ENCODE peak calls at places on chromosomes 1 and 21, in five cellular contexts. W is H7; K is CD8-positive, alpha-beta memory T cell; M is PC-3; S is epithelial cell of esophagus. L is an unnamed sample.

GRCh38 chr1:242140871-242141270 is 142.0 kb upstream of the MAP1LC3C start:
- DNase-seq in M (no peak), K (no peak), S (no peak), W (no peak), L (no peak)

GRCh38 chr1:44251989-44252625 is 38.8 kb downstream of the DMAP1 start:
- DNase-seq in W (no peak), S (no peak), M (no peak), K (no peak), L (no peak)

GRCh38 chr1:40939320-40940059 is 40.0 kb upstream of the CTPS1 start:
- DNase-seq in W (no peak), M (no peak), S (no peak), K (no peak), L (peak)

GRCh38 chr21:40029888-40030287 is 162.7 kb downstream of the PCP4 start:
- DNase-seq in S (no peak), M (no peak), W (no peak), K (no peak), L (no peak)

GRCh38 chr1:178802873-178803272 is 68.0 kb downstream of the ANGPTL1 start:
- DNase-seq in M (no peak), K (no peak), W (no peak), S (no peak), L (no peak)

GRCh38 chr1:65065535-65066378 is 82.2 kb upstream of the AK4 start:
- DNase-seq in S (no peak), W (peak), M (no peak), K (no peak), L (no peak)

GRCh38 chr1:1959840-1960479 is 40.9 kb upstream of the TMEM52 start:
- DNase-seq in W (peak), M (peak), S (peak), K (peak), L (peak)

GRCh38 chr1:58971629-58972140 is 187.8 kb upstream of the JUN start:
- DNase-seq in W (no peak), K (no peak), M (no peak), S (peak), L (peak)

GRCh38 chr1:12245116-12245515 is 15.3 kb downstream of the VPS13D start:
- DNase-seq in S (no peak), M (peak), K (no peak), W (no peak), L (peak)

GRCh38 chr1:87940410-87940809 is 611.7 kb downstream of the LMO4 start:
- DNase-seq in W (no peak), S (peak), M (no peak), K (no peak), L (no peak)

GRCh38 chr21:37700641-37701202 is 215.5 kb downstream of the KCNJ6 start:
- DNase-seq in K (no peak), M (peak), W (peak), S (peak), L (peak)

GRCh38 chr1:220067246-220068204 is 21.2 kb upstream of the EPRS1 start:
- DNase-seq in K (no peak), S (peak), M (peak), W (no peak), L (peak)

GRCh38 chr1:178536844-178537371 is 24.0 kb downstream of the TEX35 start:
- DNase-seq in W (no peak), M (peak), S (peak), K (no peak), L (peak)

GRCh38 chr1:84750110-84750509 is 59.8 kb upstream of the SSX2IP start:
- DNase-seq in S (peak), K (no peak), M (peak), W (no peak), L (no peak)

DNA sequence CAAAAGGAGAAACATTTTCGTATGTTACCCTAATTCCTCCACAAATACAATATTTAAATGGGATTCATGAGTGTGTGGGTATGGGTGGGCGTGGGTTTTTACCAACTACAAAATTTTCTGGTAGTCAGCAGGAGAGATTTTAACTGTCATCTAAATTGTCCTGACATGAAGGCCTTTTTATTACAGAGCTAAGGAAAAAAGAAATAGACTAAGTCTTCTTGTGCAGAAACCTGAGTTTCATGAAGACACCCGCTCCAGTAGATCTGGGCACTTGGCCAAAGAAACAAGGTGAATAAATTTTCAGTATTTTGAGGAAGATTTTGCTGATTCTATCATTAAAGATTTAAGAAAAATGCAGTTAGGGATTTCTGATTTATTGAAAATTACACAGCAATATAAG is 772 bp downstream of the RGS18 start:
- DNase-seq in S (no peak), W (no peak), K (no peak), M (no peak), L (no peak)
- H3K4me3 ChIP-seq in S (no peak), W (no peak), K (no peak), M (no peak), L (no peak)

DNA sequence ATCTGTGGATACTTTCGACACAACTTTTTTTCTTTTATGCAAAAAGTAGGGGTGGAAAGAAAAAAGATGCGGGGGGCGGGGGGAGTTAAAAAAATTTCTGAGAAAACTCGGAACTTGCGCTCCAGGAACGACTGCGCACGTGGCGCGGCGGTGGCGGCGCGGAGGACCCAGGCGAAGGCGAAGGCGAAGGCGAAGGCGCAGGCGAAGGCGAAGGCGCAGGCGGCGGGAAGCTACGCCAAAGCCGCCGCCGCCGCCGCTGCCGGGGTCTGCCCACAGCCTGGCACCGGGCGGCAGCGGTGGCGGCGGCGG is 208 bp upstream of the BARHL2 start:
- DNase-seq in M (no peak), W (no peak), K (no peak), S (no peak), L (no peak)
- H3K4me3 ChIP-seq in M (no peak), W (peak), K (no peak), S (no peak), L (no peak)

DNA sequence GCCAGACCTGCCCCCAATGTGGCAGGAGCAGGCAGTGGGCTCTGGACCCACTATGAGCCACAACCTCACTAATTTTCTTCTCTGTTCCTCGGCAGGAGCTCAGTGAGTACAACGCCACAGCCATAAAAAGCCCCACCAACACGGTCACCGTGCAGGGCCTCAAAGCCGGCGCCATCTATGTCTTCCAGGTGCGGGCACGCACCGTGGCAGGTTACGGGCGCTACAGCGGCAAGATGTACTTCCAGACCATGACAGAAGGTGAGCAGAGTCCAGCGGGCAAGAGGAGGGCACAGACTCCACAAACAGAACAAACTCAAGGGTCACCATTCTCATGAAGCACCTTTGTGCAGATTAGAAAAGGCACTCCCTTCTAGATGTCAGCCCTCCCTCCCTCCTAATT is 79.9 kb downstream of the LACTBL1 start:
- DNase-seq in M (no peak), K (no peak), W (no peak), S (no peak), L (no peak)
- H3K4me3 ChIP-seq in M (no peak), K (no peak), W (no peak), S (no peak), L (no peak)

GRCh38 chr1:36305915-36306209 is 306 bp upstream of the SH3D21 start:
- DNase-seq in M (no peak), S (peak), W (no peak), K (no peak), L (no peak)

GRCh38 chr1:36306902-36307456 is 811 bp downstream of the SH3D21 start:
- DNase-seq in K (peak), M (peak), S (peak), W (peak), L (peak)

GRCh38 chr1:36309397-36309796 is 3.2 kb downstream of the SH3D21 start:
- DNase-seq in W (no peak), K (no peak), S (no peak), M (no peak), L (no peak)

GRCh38 chr1:36306210-36306901 is at the start of gene SH3D21:
- DNase-seq in W (peak), K (peak), M (peak), S (peak), L (no peak)

GRCh38 chr1:36307601-36308330 is 1.6 kb downstream of the SH3D21 start:
- DNase-seq in S (no peak), W (peak), K (no peak), M (no peak), L (no peak)
- H3K4me3 ChIP-seq in S (peak), W (peak), K (no peak), M (peak), L (peak)

DNA sequence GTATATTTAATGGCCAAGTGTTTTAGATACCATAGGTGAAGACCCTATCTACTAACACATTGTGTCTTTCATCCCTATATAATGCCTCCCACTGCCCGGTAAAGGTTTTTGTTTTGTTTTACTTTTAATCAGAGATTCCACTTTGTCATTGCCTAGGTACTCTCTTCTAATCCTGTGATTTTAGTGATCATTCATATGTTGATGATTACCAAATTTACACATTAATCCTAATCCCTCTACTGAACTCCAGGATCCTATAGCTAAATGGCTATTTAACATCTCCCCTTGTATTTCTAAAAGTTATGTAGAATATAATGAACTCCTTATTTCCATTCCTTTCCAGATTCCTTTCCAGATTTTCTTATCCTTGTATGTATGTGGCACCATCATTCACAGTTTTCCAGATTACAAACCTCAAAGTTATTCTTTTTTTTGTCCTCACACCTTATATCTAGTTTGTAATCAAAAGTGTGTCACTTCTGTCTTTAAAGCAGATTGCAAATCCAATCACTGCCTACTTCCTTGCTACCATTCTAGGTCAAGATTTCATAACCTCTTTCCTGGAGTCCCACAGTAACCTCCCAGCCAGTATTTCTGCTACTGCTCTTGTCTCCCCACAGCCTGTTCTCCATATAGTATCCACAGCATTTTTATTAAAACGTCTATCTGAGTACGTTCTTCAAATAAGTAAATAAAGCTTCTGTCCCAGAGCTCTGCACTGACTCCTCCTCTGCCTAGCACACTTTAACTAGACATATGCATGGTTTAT is 157.9 kb downstream of the KCNT2 start:
- DNase-seq in M (no peak), K (no peak), S (peak), W (no peak), L (no peak)
- H3K4me3 ChIP-seq in M (no peak), K (no peak), S (no peak), W (no peak), L (no peak)

GRCh38 chr1:204075890-204076837 is 3.2 kb downstream of the SOX13 start:
- DNase-seq in S (no peak), M (no peak), W (peak), K (no peak), L (no peak)

GRCh38 chr1:204074274-204075115 is 1.6 kb downstream of the SOX13 start:
- DNase-seq in M (peak), K (no peak), W (peak), S (peak), L (peak)

GRCh38 chr1:204075116-204075636 is 2.3 kb downstream of the SOX13 start:
- DNase-seq in K (no peak), W (peak), M (peak), S (peak), L (peak)

GRCh38 chr1:204072951-204073836 is at the start of gene SOX13:
- DNase-seq in K (no peak), S (peak), W (peak), M (peak), L (peak)

DNA sequence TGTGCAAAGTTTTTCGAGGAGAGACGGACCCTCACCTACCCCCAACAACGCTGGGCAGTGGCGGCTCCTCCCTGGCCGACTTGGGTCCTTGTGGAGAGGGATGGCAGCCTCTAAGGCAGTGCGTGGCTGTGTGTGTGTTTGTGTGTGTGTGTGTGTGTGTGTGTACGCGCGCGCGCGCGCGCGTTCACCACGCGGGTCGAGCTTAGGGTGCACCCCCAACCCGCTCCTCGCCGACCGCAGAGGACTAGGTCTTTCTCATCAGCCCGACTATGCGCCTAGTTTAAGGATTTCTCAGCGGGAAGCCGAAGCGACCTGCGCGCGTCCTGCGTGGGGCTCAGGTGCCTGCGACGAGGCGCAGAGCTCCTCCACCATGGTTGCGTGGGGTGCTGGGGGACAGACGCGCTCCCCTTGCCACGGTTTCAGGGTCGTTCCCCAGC is 940 bp downstream of the SOX13 start:
- DNase-seq in S (peak), M (peak), K (no peak), W (peak), L (peak)
- H3K4me3 ChIP-seq in S (peak), M (peak), K (peak), W (peak), L (peak)

GRCh38 chr1:78606274-78606673 is 14.0 kb upstream of the IFI44L start:
- DNase-seq in S (no peak), M (no peak), K (no peak), W (no peak), L (peak)
- H3K4me3 ChIP-seq in S (no peak), M (no peak), K (no peak), W (no peak), L (no peak)

L was measured in fibroblast of the aortic adventitia.